ENCODE peak calls at places on chromosomes 1 and 21, in seven cellular contexts. V is activated CD8-positive, alpha-beta memory T cell treated with anti-CD3 and anti-CD28 coated beads, Interleukin-2, amount 50 U/mL, for 48 hours; I is progenitor cell of endocrine pancreas; G is activated naive CD4-positive, alpha-beta T cell; K is lung microvascular endothelial cell; N is tibial nerve; T is GM03348. O is an unnamed sample.

GRCh38 chr1:201647094-201647493 is 108.2 kb downstream of the NAV1 start:
- DNase-seq in V (no peak), I (no peak), G (no peak), K (no peak), N (no peak), T (no peak), O (no peak)

GRCh38 chr1:175892686-175893085 is 149.3 kb upstream of the TNR start:
- DNase-seq in V (peak; percentile 15), I (no peak), G (no peak), K (peak; percentile 87), N (no peak), T (no peak), O (no peak)

GRCh38 chr1:115077286-115077983 is 11.9 kb downstream of the TSPAN2 start:
- DNase-seq in V (no peak), I (no peak), G (no peak), K (no peak), N (no peak), T (peak; percentile 49), O (peak; percentile 68)

GRCh38 chr1:17274186-17275170 is 25.6 kb downstream of the PADI3 start:
- DNase-seq in V (peak; percentile 86), I (peak; percentile 47), G (no peak), K (peak; percentile 64), N (no peak), T (peak; percentile 84), O (peak; percentile 80)

GRCh38 chr1:109838838-109839240 is 71.8 kb upstream of the CSF1 start:
- DNase-seq in V (no peak), I (no peak), G (no peak), K (peak; percentile 93), N (no peak), T (peak; percentile 45), O (peak; percentile 82)

GRCh38 chr1:166859597-166859996 is 16.5 kb downstream of the TADA1 start:
- DNase-seq in V (no peak), I (no peak), G (no peak), K (no peak), N (no peak), T (no peak), O (no peak)

GRCh38 chr1:201591981-201592380 is 53.1 kb downstream of the NAV1 start:
- DNase-seq in V (no peak), I (no peak), G (no peak), K (no peak), N (no peak), T (no peak), O (no peak)

GRCh38 chr1:156652131-156652991 is 10.4 kb downstream of the BCAN start:
- DNase-seq in V (no peak), I (peak; percentile 65), G (no peak), K (peak; percentile 54), N (no peak), T (peak; percentile 64), O (no peak)

GRCh38 chr1:228471762-228472398 is 15.3 kb upstream of the RNF187 start:
- DNase-seq in V (no peak), I (no peak), G (no peak), K (peak; percentile 46), N (no peak), T (peak; percentile 49), O (peak; percentile 29)

GRCh38 chr21:34274001-34274400 is 89.8 kb upstream of the KCNE2 start:
- DNase-seq in V (no peak), I (no peak), G (no peak), K (peak; percentile 72), N (no peak), T (peak; percentile 36), O (peak; percentile 16)

GRCh38 chr1:2783069-2783434 is 18.4 kb downstream of the TTC34 start:
- DNase-seq in V (peak; percentile 20), I (peak; percentile 6), G (no peak), K (no peak), N (no peak), T (no peak), O (no peak)

GRCh38 chr21:45975017-45975595 is 6.5 kb upstream of the COL6A1 start:
- DNase-seq in V (peak; percentile 54), I (no peak), G (no peak), K (peak; percentile 44), N (no peak), T (peak; percentile 39), O (peak; percentile 93)

GRCh38 chr1:246748867-246749266 is 24.7 kb downstream of the SCCPDH start:
- DNase-seq in V (no peak), I (no peak), G (no peak), K (no peak), N (no peak), T (no peak), O (peak; percentile 75)

GRCh38 chr1:91623020-91623419 is 122.4 kb downstream of the CDC7 start:
- DNase-seq in V (no peak), I (no peak), G (no peak), K (no peak), N (no peak), T (no peak), O (no peak)

GRCh38 chr1:39919545-39919944 is 17.8 kb upstream of the MYCL start:
- DNase-seq in V (peak; percentile 60), I (peak; percentile 23), G (no peak), K (peak; percentile 65), N (no peak), T (peak; percentile 87), O (peak; percentile 62)

GRCh38 chr21:39060485-39061099 is 122.7 kb downstream of the PSMG1 start:
- DNase-seq in V (no peak), I (no peak), G (no peak), K (no peak), N (no peak), T (no peak), O (no peak)

GRCh38 chr21:33687634-33688033 is 45.3 kb downstream of the ITSN1 start:
- DNase-seq in V (no peak), I (no peak), G (no peak), K (no peak), N (no peak), T (no peak), O (no peak)

GRCh38 chr1:218330043-218330623 is 15.0 kb upstream of the TGFB2 start:
- DNase-seq in V (no peak), I (no peak), G (no peak), K (peak; percentile 73), N (no peak), T (peak; percentile 53), O (peak; percentile 46)

GRCh38 chr1:63143482-63143881 is 178.9 kb upstream of the FOXD3 start:
- DNase-seq in V (no peak), I (no peak), G (no peak), K (no peak), N (no peak), T (no peak), O (no peak)

GRCh38 chr1:201706109-201706508 is 122.8 kb upstream of the IPO9 start:
- DNase-seq in V (no peak), I (no peak), G (no peak), K (no peak), N (no peak), T (no peak), O (no peak)

GRCh38 chr21:42495765-42496119 is 282 bp downstream of the RSPH1 start:
- DNase-seq in V (no peak), I (no peak), G (no peak), K (no peak), N (no peak), T (peak; percentile 37), O (peak; percentile 13)

GRCh38 chr1:235063068-235063765 is 65.4 kb downstream of the TOMM20 start:
- DNase-seq in V (peak; percentile 52), I (no peak), G (no peak), K (peak; percentile 37), N (no peak), T (no peak), O (peak; percentile 75)

GRCh38 chr1:111563619-111564018 is 56.0 kb upstream of the RAP1A start:
- DNase-seq in V (no peak), I (no peak), G (no peak), K (no peak), N (no peak), T (peak; percentile 63), O (peak; percentile 80)

GRCh38 chr1:18668750-18669404 is 38.2 kb downstream of the PAX7 start:
- DNase-seq in V (no peak), I (no peak), G (no peak), K (no peak), N (no peak), T (no peak), O (no peak)

GRCh38 chr1:2505461-2505994 is 20.9 kb downstream of the PANK4 start:
- DNase-seq in V (no peak), I (no peak), G (no peak), K (no peak), N (no peak), T (no peak), O (no peak)

GRCh38 chr1:184986250-184986649 is 11.9 kb upstream of the NIBAN1 start:
- DNase-seq in V (no peak), I (no peak), G (no peak), K (peak; percentile 17), N (no peak), T (peak; percentile 13), O (peak; percentile 25)

GRCh38 chr1:198829948-198830347 is 191.1 kb downstream of the PTPRC start:
- DNase-seq in V (no peak), I (no peak), G (no peak), K (peak; percentile 54), N (no peak), T (peak; percentile 13), O (no peak)

GRCh38 chr1:216927111-216927510 is 203.9 kb upstream of the ESRRG start:
- DNase-seq in V (no peak), I (no peak), G (no peak), K (no peak), N (no peak), T (no peak), O (no peak)

GRCh38 chr21:42347601-42348327 is 3.0 kb downstream of the TFF2 start:
- DNase-seq in V (peak; percentile 39), I (no peak), G (no peak), K (no peak), N (no peak), T (no peak), O (no peak)

GRCh38 chr1:211714154-211714553 is 38.7 kb upstream of the NEK2 start:
- DNase-seq in V (no peak), I (no peak), G (no peak), K (no peak), N (no peak), T (no peak), O (no peak)

GRCh38 chr1:16352842-16353535 is 709 bp upstream of the FBXO42 start:
- DNase-seq in V (no peak), I (no peak), G (no peak), K (no peak), N (no peak), T (no peak), O (no peak)